ENCODE peak calls at places on chromosomes 5 and 9, in six cellular contexts. V is endothelial cell, K is neural crest cell, P is NB4, Q is NCI-H1092 treated with DMSO at 0.1 percent for 48 hours, M is brain microvascular endothelial cell. D is an unnamed sample.

GRCh38 chr5:23332650-23333251 is 174.7 kb upstream of the PRDM9 start:
- DNase-seq in P (peak; percentile 27), K (no peak), M (no peak), Q (peak; percentile 3), V (no peak), D (no peak)

GRCh38 chr9:82091100-82091499 is 102.5 kb downstream of the SPATA31D1 start:
- DNase-seq in V (no peak), P (no peak), M (no peak), Q (no peak), K (no peak), D (no peak)

GRCh38 chr5:31757813-31758212 is 118.9 kb downstream of the PDZD2 start:
- DNase-seq in M (no peak), V (no peak), P (no peak), K (no peak), Q (no peak), D (no peak)

GRCh38 chr5:78896128-78896527 is 89.0 kb downstream of the ARSB start:
- DNase-seq in V (no peak), Q (no peak), M (peak; percentile 70), K (no peak), P (no peak), D (no peak)

GRCh38 chr9:126614088-126614454 is 343 bp downstream of the LMX1B start:
- DNase-seq in K (no peak), V (no peak), M (no peak), P (no peak), Q (no peak), D (peak; percentile 28)

GRCh38 chr9:34035656-34036055 is 13.0 kb downstream of the UBAP2 start:
- DNase-seq in M (no peak), Q (no peak), P (no peak), V (no peak), K (no peak), D (no peak)

GRCh38 chr9:93996863-93997262 is 41.7 kb upstream of the BARX1 start:
- DNase-seq in Q (no peak), K (no peak), P (no peak), M (no peak), V (no peak), D (no peak)

GRCh38 chr5:177319913-177320588 is 8.4 kb upstream of the MXD3 start:
- DNase-seq in Q (no peak), V (no peak), M (no peak), P (no peak), K (no peak), D (no peak)

GRCh38 chr9:115978739-115979138 is 174.9 kb upstream of the PAPPA start:
- DNase-seq in P (no peak), Q (no peak), K (no peak), V (no peak), M (no peak), D (peak; percentile 19)

GRCh38 chr5:60668715-60669304 is 31.2 kb downstream of the DEPDC1B start:
- DNase-seq in M (no peak), V (no peak), K (no peak), P (peak; percentile 57), Q (peak; percentile 19), D (peak; percentile 26)

GRCh38 chr9:4366649-4367330 is 66.9 kb upstream of the GLIS3 start:
- DNase-seq in Q (peak; percentile 25), M (peak; percentile 57), K (peak; percentile 41), V (peak; percentile 42), P (peak; percentile 75), D (peak; percentile 28)

GRCh38 chr5:1120236-1120999 is 8.6 kb upstream of the SLC12A7 start:
- DNase-seq in K (no peak), M (no peak), V (no peak), Q (no peak), P (no peak), D (no peak)

GRCh38 chr5:98349251-98349989 is 424.0 kb upstream of the RGMB start:
- DNase-seq in Q (no peak), P (peak; percentile 35), K (no peak), M (peak; percentile 88), V (no peak), D (no peak)

GRCh38 chr9:114731701-114732100 is 49.7 kb upstream of the TEX48 start:
- DNase-seq in K (no peak), Q (no peak), P (no peak), V (no peak), M (no peak), D (no peak)

GRCh38 chr9:93083592-93084470 is 12.2 kb upstream of the CARD19 start:
- DNase-seq in P (no peak), M (no peak), Q (no peak), K (no peak), V (no peak), D (no peak)

GRCh38 chr5:58322453-58322852 is 137.4 kb downstream of the PLK2 start:
- DNase-seq in Q (no peak), K (no peak), V (no peak), M (peak; percentile 14), P (no peak), D (no peak)

GRCh38 chr5:149002053-149002452 is 60.8 kb downstream of the SH3TC2 start:
- DNase-seq in M (peak; percentile 99), K (no peak), Q (no peak), P (peak; percentile 27), V (no peak), D (no peak)

GRCh38 chr5:72018158-72018803 is 89.0 kb upstream of the MAP1B start:
- DNase-seq in K (peak; percentile 65), Q (no peak), V (peak; percentile 56), P (peak; percentile 65), M (peak; percentile 76), D (peak; percentile 20)

GRCh38 chr5:172107606-172108005 is 80.4 kb downstream of the STK10 start:
- DNase-seq in V (no peak), Q (no peak), M (peak; percentile 78), K (no peak), P (no peak), D (no peak)

GRCh38 chr9:69173891-69174644 is at the start of gene TJP2:
- DNase-seq in V (peak; percentile 57), Q (peak; percentile 40), M (peak; percentile 40), K (peak; percentile 46), P (peak; percentile 50), D (no peak)

GRCh38 chr5:177491429-177491945 is 5.9 kb downstream of the PDLIM7 start:
- DNase-seq in P (peak; percentile 56), M (no peak), V (peak; percentile 97), K (peak; percentile 75), Q (no peak), D (no peak)

GRCh38 chr9:105150991-105151685 is 93.3 kb upstream of the SLC44A1 start:
- DNase-seq in M (peak; percentile 38), K (no peak), Q (peak; percentile 33), V (no peak), P (no peak), D (peak; percentile 80)